ENCODE peak calls at places on chromosomes 7 and 10, in six cellular contexts. G is ovary, A is heart right ventricle, P is colonic mucosa, D is GM06990, C is lung. F is an unnamed sample.

GRCh38 chr10:59177031-59177861 is 803 bp downstream of the PHYHIPL start:
- DNase-seq in G (peak; percentile 26), A (no peak), D (peak; percentile 13), P (peak; percentile 22), C (no peak), F (peak; percentile 44)

GRCh38 chr10:96254976-96255375 is 16.4 kb downstream of the BLNK start:
- DNase-seq in D (no peak), A (no peak), P (no peak), G (no peak), C (no peak), F (no peak)

GRCh38 chr7:130148561-130148960 is 56.6 kb downstream of the TMEM209 start:
- DNase-seq in G (no peak), D (no peak), C (no peak), A (no peak), P (no peak), F (no peak)

GRCh38 chr7:9575716-9576115 is 1142.3 kb downstream of the NXPH1 start:
- DNase-seq in D (no peak), C (no peak), A (no peak), P (no peak), G (no peak), F (no peak)

GRCh38 chr10:119724630-119725549 is 960 bp upstream of the INPP5F start:
- DNase-seq in A (no peak), P (no peak), D (peak; percentile 43), C (no peak), G (no peak), F (peak; percentile 66)

GRCh38 chr7:55464422-55464821 is 99.3 kb downstream of the LANCL2 start:
- DNase-seq in C (no peak), G (no peak), P (no peak), A (no peak), D (no peak), F (no peak)

GRCh38 chr10:12193193-12193592 is 2.5 kb downstream of the NUDT5 start:
- DNase-seq in D (no peak), G (no peak), C (no peak), A (no peak), P (no peak), F (no peak)

GRCh38 chr10:125710267-125710563 is 9.3 kb upstream of the EDRF1 start:
- DNase-seq in D (no peak), G (no peak), P (no peak), C (no peak), A (no peak), F (no peak)

GRCh38 chr10:34298371-34298818 is 516.7 kb downstream of the PARD3 start:
- DNase-seq in A (no peak), D (no peak), C (no peak), P (no peak), G (no peak), F (no peak)

GRCh38 chr7:2632717-2633537 is 1.1 kb downstream of the TTYH3 start:
- DNase-seq in C (peak; percentile 52), A (peak; percentile 70), G (peak; percentile 67), P (peak; percentile 76), D (no peak), F (peak; percentile 77)

GRCh38 chr7:112550468-112551060 is 69.8 kb downstream of the LSMEM1 start:
- DNase-seq in D (peak; percentile 16), G (no peak), A (no peak), P (peak; percentile 55), C (no peak), F (peak; percentile 67)

GRCh38 chr7:158052381-158053095 is 535.1 kb downstream of the PTPRN2 start:
- DNase-seq in D (no peak), C (no peak), P (no peak), A (no peak), G (no peak), F (no peak)

GRCh38 chr10:63430091-63430998 is 35.4 kb downstream of the JMJD1C start:
- DNase-seq in P (no peak), G (no peak), D (no peak), A (no peak), C (no peak), F (no peak)

GRCh38 chr10:122515588-122516231 is 44.8 kb upstream of the DMBT1 start:
- DNase-seq in P (no peak), D (peak; percentile 41), C (no peak), A (peak; percentile 27), G (no peak), F (no peak)

GRCh38 chr10:14543048-14543903 is 212.6 kb upstream of the FRMD4A start:
- DNase-seq in A (no peak), D (no peak), G (peak; percentile 41), P (no peak), C (no peak), F (no peak)

GRCh38 chr10:93954726-93955363 is 38.9 kb upstream of the PLCE1 start:
- DNase-seq in C (no peak), A (no peak), D (no peak), P (no peak), G (no peak), F (no peak)

GRCh38 chr7:16055263-16055976 is 365.9 kb downstream of the CRPPA start:
- DNase-seq in G (no peak), C (no peak), D (no peak), P (no peak), A (no peak), F (no peak)

GRCh38 chr7:122289426-122289825 is 15.1 kb downstream of the FEZF1 start:
- DNase-seq in G (no peak), D (no peak), C (no peak), A (no peak), P (no peak), F (no peak)

GRCh38 chr7:25976630-25977029 is 175.4 kb upstream of the NFE2L3 start:
- DNase-seq in G (no peak), P (no peak), D (no peak), C (no peak), A (no peak), F (no peak)

GRCh38 chr7:33882040-33882800 is 23.1 kb upstream of the BMPER start:
- DNase-seq in G (peak; percentile 77), C (no peak), D (no peak), A (no peak), P (peak; percentile 26), F (no peak)

GRCh38 chr10:123784216-123784615 is 107.4 kb downstream of the CPXM2 start:
- DNase-seq in A (no peak), G (no peak), P (peak; percentile 6), D (no peak), C (no peak), F (no peak)

GRCh38 chr10:29084908-29085307 is 204.0 kb upstream of the LYZL1 start:
- DNase-seq in G (no peak), P (no peak), C (peak; percentile 41), A (no peak), D (no peak), F (no peak)

GRCh38 chr7:151425670-151426075 is 14.3 kb downstream of the CRYGN start:
- DNase-seq in D (no peak), C (no peak), A (no peak), P (no peak), G (peak; percentile 64), F (no peak)

GRCh38 chr7:11341285-11341944 is 367.7 kb downstream of the PHF14 start:
- DNase-seq in D (no peak), C (no peak), P (no peak), A (no peak), G (peak; percentile 20), F (no peak)
- TF ChIP-seq CTCF in D (peak; percentile 48), C (no peak), P (no peak), A (no peak), G (no peak), F (no peak)

DNA sequence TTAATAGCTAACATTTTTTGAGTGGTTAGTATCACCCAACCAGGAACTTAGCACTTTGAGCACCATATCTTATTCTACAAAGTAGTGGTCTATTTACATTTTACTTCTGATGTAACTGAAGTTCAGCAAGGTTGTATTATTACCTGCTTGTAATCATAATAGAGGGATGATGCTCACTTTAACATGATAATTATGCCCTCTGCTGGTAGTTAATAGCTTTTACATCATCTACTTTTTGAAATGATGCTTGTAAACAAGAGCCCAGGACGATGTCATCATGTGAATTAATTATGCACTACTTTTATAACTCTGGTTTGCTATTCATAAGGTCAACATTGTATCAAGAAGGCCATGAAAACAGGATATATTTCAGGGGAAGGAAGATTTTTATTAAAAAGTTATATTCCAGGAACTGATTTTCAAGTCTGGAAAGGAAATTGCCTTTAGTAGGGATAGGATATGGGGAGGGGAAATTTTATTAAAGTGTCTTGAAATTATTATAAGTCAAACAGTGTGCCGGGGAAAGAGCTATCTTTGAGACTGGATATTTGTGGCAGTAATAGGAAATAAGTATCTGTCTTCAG is 80.3 kb upstream of the SCIN start:
- DNase-seq in C (no peak), G (no peak), P (no peak), A (no peak), D (no peak), F (no peak)
- TF ChIP-seq CTCF in C (no peak), G (no peak), P (no peak), A (no peak), D (peak; percentile 44), F (no peak)

GRCh38 chr7:149872419-149873073 is 1.2 kb upstream of the ATP6V0E2 start:
- DNase-seq in C (peak; percentile 64), A (peak; percentile 75), G (peak; percentile 79), D (no peak), P (peak; percentile 82), F (peak; percentile 74)
- TF ChIP-seq CTCF in C (no peak), A (no peak), G (no peak), D (no peak), P (no peak), F (no peak)

GRCh38 chr7:27110163-27110976 is 7.9 kb upstream of the HOXA2 start:
- DNase-seq in G (peak; percentile 42), A (no peak), C (no peak), D (no peak), P (peak; percentile 86), F (no peak)

GRCh38 chr7:27112361-27112760 is 9.9 kb upstream of the HOXA2 start:
- DNase-seq in A (no peak), D (no peak), C (no peak), P (no peak), G (no peak), F (no peak)

GRCh38 chr7:27109533-27110162 is 7.2 kb upstream of the HOXA2 start:
- DNase-seq in G (no peak), P (peak; percentile 19), C (no peak), A (no peak), D (no peak), F (no peak)

GRCh38 chr7:27111753-27112277 is 9.3 kb upstream of the HOXA2 start:
- DNase-seq in C (no peak), G (no peak), A (no peak), D (no peak), P (peak; percentile 22), F (no peak)

DNA sequence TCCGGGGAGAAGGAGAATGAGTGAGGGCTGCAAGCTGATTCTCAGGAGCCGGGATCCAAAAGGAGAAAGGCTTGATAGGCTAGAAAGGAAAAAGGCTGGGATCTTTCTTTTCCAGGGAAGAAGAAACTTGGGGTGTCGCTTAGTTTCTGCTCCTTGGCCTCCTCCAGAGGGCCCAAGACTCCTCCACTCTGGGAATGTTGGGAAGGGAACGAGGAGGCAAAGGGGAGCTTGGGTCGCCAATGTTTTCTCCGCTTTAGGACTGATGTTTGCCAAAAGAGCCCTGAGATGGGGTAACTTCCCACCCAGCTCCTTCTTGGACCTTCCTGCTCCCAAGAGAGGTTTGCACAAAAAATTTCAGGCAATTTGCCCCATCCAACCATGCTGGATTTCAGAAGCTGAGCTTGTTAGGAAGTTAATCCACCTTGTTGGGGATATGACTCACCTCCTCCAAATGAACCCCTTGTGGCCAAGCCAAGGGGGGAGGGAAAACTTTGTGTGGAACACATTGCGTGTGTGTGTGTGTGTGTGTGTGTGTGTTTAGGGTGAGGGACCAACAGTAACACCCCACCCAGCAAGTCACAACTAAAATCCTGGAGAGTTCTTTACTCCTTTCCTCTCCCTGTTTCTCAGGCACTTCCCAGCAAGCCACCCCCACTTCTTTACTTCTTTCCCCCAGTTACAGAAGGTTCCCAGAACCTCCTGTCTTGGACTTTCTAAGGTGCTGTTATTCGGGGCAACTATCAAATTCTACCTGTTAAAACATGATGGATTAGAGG is 8.7 kb upstream of the HOXA2 start:
- DNase-seq in G (peak; percentile 39), D (no peak), P (peak; percentile 46), A (no peak), C (no peak), F (no peak)
- TF ChIP-seq CTCF in G (no peak), D (no peak), P (no peak), A (no peak), C (no peak), F (no peak)

F was measured in GM20000.